ENCODE peak calls at places on chromosomes 7 and 10, in five cellular contexts. One of them, this sample, is unnamed.

GRCh38 chr10:69242844-69243212 is 22.7 kb downstream of the HKDC1 start:
- DNase-seq in B cell: no peak
- DNase-seq in stimulated activated CD8-positive, alpha-beta memory T cell treated with anti-CD3 and anti-CD28 coated beads, Interleukin-15, amount 100 ng/mL, for 24 hours: no peak
- DNase-seq in psoas muscle: no peak
- DNase-seq in stromal cell of bone marrow: no peak
- DNase-seq in this sample: no peak

GRCh38 chr10:114538544-114538906 is 119.5 kb downstream of the ABLIM1 start:
- DNase-seq in B cell: no peak
- DNase-seq in stimulated activated CD8-positive, alpha-beta memory T cell treated with anti-CD3 and anti-CD28 coated beads, Interleukin-15, amount 100 ng/mL, for 24 hours: no peak
- DNase-seq in psoas muscle: no peak
- DNase-seq in stromal cell of bone marrow: no peak
- DNase-seq in this sample: no peak

GRCh38 chr7:132906193-132906829 is 175.6 kb downstream of the CHCHD3 start:
- DNase-seq in B cell: no peak
- DNase-seq in stimulated activated CD8-positive, alpha-beta memory T cell treated with anti-CD3 and anti-CD28 coated beads, Interleukin-15, amount 100 ng/mL, for 24 hours: no peak
- DNase-seq in psoas muscle: no peak
- DNase-seq in stromal cell of bone marrow: no peak
- DNase-seq in this sample: no peak

GRCh38 chr7:66739953-66740301 is 606 bp upstream of the RABGEF1 start:
- DNase-seq in B cell: no peak
- DNase-seq in stimulated activated CD8-positive, alpha-beta memory T cell treated with anti-CD3 and anti-CD28 coated beads, Interleukin-15, amount 100 ng/mL, for 24 hours: no peak
- DNase-seq in psoas muscle: no peak
- DNase-seq in stromal cell of bone marrow: no peak
- DNase-seq in this sample: no peak

GRCh38 chr7:44221231-44221791 is 20.5 kb downstream of the YKT6 start:
- DNase-seq in B cell: no peak
- DNase-seq in stimulated activated CD8-positive, alpha-beta memory T cell treated with anti-CD3 and anti-CD28 coated beads, Interleukin-15, amount 100 ng/mL, for 24 hours: no peak
- DNase-seq in psoas muscle: peak; percentile 10
- DNase-seq in stromal cell of bone marrow: no peak
- DNase-seq in this sample: no peak

GRCh38 chr7:125878990-125879389 is 949.4 kb upstream of the POT1 start:
- DNase-seq in B cell: no peak
- DNase-seq in stimulated activated CD8-positive, alpha-beta memory T cell treated with anti-CD3 and anti-CD28 coated beads, Interleukin-15, amount 100 ng/mL, for 24 hours: no peak
- DNase-seq in psoas muscle: no peak
- DNase-seq in stromal cell of bone marrow: no peak
- DNase-seq in this sample: no peak

GRCh38 chr7:23490357-23491131 is 20.3 kb upstream of the IGF2BP3 start:
- DNase-seq in B cell: peak; percentile 85
- DNase-seq in stimulated activated CD8-positive, alpha-beta memory T cell treated with anti-CD3 and anti-CD28 coated beads, Interleukin-15, amount 100 ng/mL, for 24 hours: no peak
- DNase-seq in psoas muscle: peak; percentile 37
- DNase-seq in stromal cell of bone marrow: no peak
- DNase-seq in this sample: peak; percentile 65

GRCh38 chr7:93921607-93922446 is at the start of gene GNG11:
- DNase-seq in B cell: peak; percentile 35
- DNase-seq in stimulated activated CD8-positive, alpha-beta memory T cell treated with anti-CD3 and anti-CD28 coated beads, Interleukin-15, amount 100 ng/mL, for 24 hours: peak; percentile 3
- DNase-seq in psoas muscle: peak; percentile 84
- DNase-seq in stromal cell of bone marrow: peak; percentile 46
- DNase-seq in this sample: peak; percentile 38

GRCh38 chr7:92830047-92830446 is 6.3 kb downstream of the CDK6 start:
- DNase-seq in B cell: no peak
- DNase-seq in stimulated activated CD8-positive, alpha-beta memory T cell treated with anti-CD3 and anti-CD28 coated beads, Interleukin-15, amount 100 ng/mL, for 24 hours: no peak
- DNase-seq in psoas muscle: no peak
- DNase-seq in stromal cell of bone marrow: no peak
- DNase-seq in this sample: no peak

GRCh38 chr7:118243695-118244094 is 19.2 kb downstream of the ANKRD7 start:
- DNase-seq in B cell: no peak
- DNase-seq in stimulated activated CD8-positive, alpha-beta memory T cell treated with anti-CD3 and anti-CD28 coated beads, Interleukin-15, amount 100 ng/mL, for 24 hours: no peak
- DNase-seq in psoas muscle: no peak
- DNase-seq in stromal cell of bone marrow: no peak
- DNase-seq in this sample: no peak

GRCh38 chr7:98166668-98166970 is 44.6 kb upstream of the BHLHA15 start:
- DNase-seq in B cell: no peak
- DNase-seq in stimulated activated CD8-positive, alpha-beta memory T cell treated with anti-CD3 and anti-CD28 coated beads, Interleukin-15, amount 100 ng/mL, for 24 hours: no peak
- DNase-seq in psoas muscle: no peak
- DNase-seq in stromal cell of bone marrow: no peak
- DNase-seq in this sample: no peak

GRCh38 chr10:546971-547590 is 142.4 kb downstream of the DIP2C start:
- DNase-seq in B cell: no peak
- DNase-seq in stimulated activated CD8-positive, alpha-beta memory T cell treated with anti-CD3 and anti-CD28 coated beads, Interleukin-15, amount 100 ng/mL, for 24 hours: no peak
- DNase-seq in psoas muscle: no peak
- DNase-seq in stromal cell of bone marrow: no peak
- DNase-seq in this sample: no peak

GRCh38 chr10:49012603-49013002 is 73.0 kb upstream of the LRRC18 start:
- DNase-seq in B cell: no peak
- DNase-seq in stimulated activated CD8-positive, alpha-beta memory T cell treated with anti-CD3 and anti-CD28 coated beads, Interleukin-15, amount 100 ng/mL, for 24 hours: no peak
- DNase-seq in psoas muscle: no peak
- DNase-seq in stromal cell of bone marrow: no peak
- DNase-seq in this sample: no peak

GRCh38 chr7:33666526-33666925 is 238.8 kb upstream of the BMPER start:
- DNase-seq in B cell: no peak
- DNase-seq in stimulated activated CD8-positive, alpha-beta memory T cell treated with anti-CD3 and anti-CD28 coated beads, Interleukin-15, amount 100 ng/mL, for 24 hours: no peak
- DNase-seq in psoas muscle: no peak
- DNase-seq in stromal cell of bone marrow: no peak
- DNase-seq in this sample: no peak

GRCh38 chr7:17556247-17556646 is 257.8 kb downstream of the AHR start:
- DNase-seq in B cell: no peak
- DNase-seq in stimulated activated CD8-positive, alpha-beta memory T cell treated with anti-CD3 and anti-CD28 coated beads, Interleukin-15, amount 100 ng/mL, for 24 hours: no peak
- DNase-seq in psoas muscle: no peak
- DNase-seq in stromal cell of bone marrow: no peak
- DNase-seq in this sample: no peak

GRCh38 chr7:142445019-142445686 is 187.3 kb upstream of the PRSS58 start:
- DNase-seq in B cell: no peak
- DNase-seq in stimulated activated CD8-positive, alpha-beta memory T cell treated with anti-CD3 and anti-CD28 coated beads, Interleukin-15, amount 100 ng/mL, for 24 hours: no peak
- DNase-seq in psoas muscle: no peak
- DNase-seq in stromal cell of bone marrow: no peak
- DNase-seq in this sample: no peak

GRCh38 chr7:54278847-54279246 is 263.3 kb upstream of the VSTM2A start:
- DNase-seq in B cell: no peak
- DNase-seq in stimulated activated CD8-positive, alpha-beta memory T cell treated with anti-CD3 and anti-CD28 coated beads, Interleukin-15, amount 100 ng/mL, for 24 hours: no peak
- DNase-seq in psoas muscle: no peak
- DNase-seq in stromal cell of bone marrow: no peak
- DNase-seq in this sample: no peak

GRCh38 chr7:135210818-135211178 is 528 bp downstream of the WDR91 start:
- DNase-seq in B cell: no peak
- DNase-seq in stimulated activated CD8-positive, alpha-beta memory T cell treated with anti-CD3 and anti-CD28 coated beads, Interleukin-15, amount 100 ng/mL, for 24 hours: no peak
- DNase-seq in psoas muscle: no peak
- DNase-seq in stromal cell of bone marrow: no peak
- DNase-seq in this sample: no peak

GRCh38 chr10:79052311-79053080 is 16.3 kb upstream of the ZMIZ1 start:
- DNase-seq in B cell: peak; percentile 39
- DNase-seq in stimulated activated CD8-positive, alpha-beta memory T cell treated with anti-CD3 and anti-CD28 coated beads, Interleukin-15, amount 100 ng/mL, for 24 hours: no peak
- DNase-seq in psoas muscle: peak; percentile 9
- DNase-seq in stromal cell of bone marrow: no peak
- DNase-seq in this sample: no peak

GRCh38 chr7:99579956-99580777 is 17.9 kb upstream of the TMEM225B start:
- DNase-seq in B cell: peak; percentile 46
- DNase-seq in stimulated activated CD8-positive, alpha-beta memory T cell treated with anti-CD3 and anti-CD28 coated beads, Interleukin-15, amount 100 ng/mL, for 24 hours: no peak
- DNase-seq in psoas muscle: peak; percentile 38
- DNase-seq in stromal cell of bone marrow: peak; percentile 5
- DNase-seq in this sample: peak; percentile 29

GRCh38 chr7:39413866-39414668 is 152.1 kb upstream of the YAE1 start:
- DNase-seq in B cell: peak; percentile 57
- DNase-seq in stimulated activated CD8-positive, alpha-beta memory T cell treated with anti-CD3 and anti-CD28 coated beads, Interleukin-15, amount 100 ng/mL, for 24 hours: no peak
- DNase-seq in psoas muscle: peak; percentile 37
- DNase-seq in stromal cell of bone marrow: no peak
- DNase-seq in this sample: peak; percentile 76

GRCh38 chr7:75776295-75776971 is 4.4 kb upstream of the CCL26 start:
- DNase-seq in B cell: no peak
- DNase-seq in stimulated activated CD8-positive, alpha-beta memory T cell treated with anti-CD3 and anti-CD28 coated beads, Interleukin-15, amount 100 ng/mL, for 24 hours: no peak
- DNase-seq in psoas muscle: no peak
- DNase-seq in stromal cell of bone marrow: peak; percentile 87
- DNase-seq in this sample: no peak

GRCh38 chr7:117993377-117994003 is 120.2 kb upstream of the CTTNBP2 start:
- DNase-seq in B cell: no peak
- DNase-seq in stimulated activated CD8-positive, alpha-beta memory T cell treated with anti-CD3 and anti-CD28 coated beads, Interleukin-15, amount 100 ng/mL, for 24 hours: no peak
- DNase-seq in psoas muscle: no peak
- DNase-seq in stromal cell of bone marrow: no peak
- DNase-seq in this sample: peak; percentile 9

GRCh38 chr10:70590663-70591416 is 11.7 kb downstream of the PRF1 start:
- DNase-seq in B cell: no peak
- DNase-seq in stimulated activated CD8-positive, alpha-beta memory T cell treated with anti-CD3 and anti-CD28 coated beads, Interleukin-15, amount 100 ng/mL, for 24 hours: no peak
- DNase-seq in psoas muscle: no peak
- DNase-seq in stromal cell of bone marrow: no peak
- DNase-seq in this sample: no peak

GRCh38 chr7:45153238-45153637 is 4.4 kb upstream of the RAMP3 start:
- DNase-seq in B cell: no peak
- DNase-seq in stimulated activated CD8-positive, alpha-beta memory T cell treated with anti-CD3 and anti-CD28 coated beads, Interleukin-15, amount 100 ng/mL, for 24 hours: no peak
- DNase-seq in psoas muscle: no peak
- DNase-seq in stromal cell of bone marrow: no peak
- DNase-seq in this sample: no peak

GRCh38 chr7:40009301-40009700 is 59.2 kb downstream of the CDK13 start:
- DNase-seq in B cell: no peak
- DNase-seq in stimulated activated CD8-positive, alpha-beta memory T cell treated with anti-CD3 and anti-CD28 coated beads, Interleukin-15, amount 100 ng/mL, for 24 hours: no peak
- DNase-seq in psoas muscle: no peak
- DNase-seq in stromal cell of bone marrow: no peak
- DNase-seq in this sample: no peak

GRCh38 chr10:110356628-110357245 is 52.0 kb upstream of the SMNDC1 start:
- DNase-seq in B cell: peak; percentile 74
- DNase-seq in stimulated activated CD8-positive, alpha-beta memory T cell treated with anti-CD3 and anti-CD28 coated beads, Interleukin-15, amount 100 ng/mL, for 24 hours: no peak
- DNase-seq in psoas muscle: no peak
- DNase-seq in stromal cell of bone marrow: peak; percentile 13
- DNase-seq in this sample: peak; percentile 86

GRCh38 chr7:159218216-159219006 is 73.7 kb upstream of the VIPR2 start:
- DNase-seq in B cell: no peak
- DNase-seq in stimulated activated CD8-positive, alpha-beta memory T cell treated with anti-CD3 and anti-CD28 coated beads, Interleukin-15, amount 100 ng/mL, for 24 hours: no peak
- DNase-seq in psoas muscle: no peak
- DNase-seq in stromal cell of bone marrow: no peak
- DNase-seq in this sample: no peak

GRCh38 chr10:35276918-35277317 is 59.4 kb upstream of the CCNY start:
- DNase-seq in B cell: no peak
- DNase-seq in stimulated activated CD8-positive, alpha-beta memory T cell treated with anti-CD3 and anti-CD28 coated beads, Interleukin-15, amount 100 ng/mL, for 24 hours: no peak
- DNase-seq in psoas muscle: no peak
- DNase-seq in stromal cell of bone marrow: no peak
- DNase-seq in this sample: no peak

GRCh38 chr10:77173615-77174461 is 463.8 kb downstream of the KCNMA1 start:
- DNase-seq in B cell: peak; percentile 52
- DNase-seq in stimulated activated CD8-positive, alpha-beta memory T cell treated with anti-CD3 and anti-CD28 coated beads, Interleukin-15, amount 100 ng/mL, for 24 hours: peak; percentile 48
- DNase-seq in psoas muscle: peak; percentile 72
- DNase-seq in stromal cell of bone marrow: peak; percentile 72
- DNase-seq in this sample: no peak

GRCh38 chr10:33240931-33241330 is 93.5 kb downstream of the NRP1 start:
- DNase-seq in B cell: no peak
- DNase-seq in stimulated activated CD8-positive, alpha-beta memory T cell treated with anti-CD3 and anti-CD28 coated beads, Interleukin-15, amount 100 ng/mL, for 24 hours: no peak
- DNase-seq in psoas muscle: no peak
- DNase-seq in stromal cell of bone marrow: peak; percentile 37
- DNase-seq in this sample: no peak

GRCh38 chr10:8112230-8112915 is 57.9 kb downstream of the GATA3 start:
- DNase-seq in B cell: no peak
- DNase-seq in stimulated activated CD8-positive, alpha-beta memory T cell treated with anti-CD3 and anti-CD28 coated beads, Interleukin-15, amount 100 ng/mL, for 24 hours: no peak
- DNase-seq in psoas muscle: no peak
- DNase-seq in stromal cell of bone marrow: no peak
- DNase-seq in this sample: no peak

GRCh38 chr7:25512051-25512450 is 283.8 kb upstream of the NPVF start:
- DNase-seq in B cell: no peak
- DNase-seq in stimulated activated CD8-positive, alpha-beta memory T cell treated with anti-CD3 and anti-CD28 coated beads, Interleukin-15, amount 100 ng/mL, for 24 hours: no peak
- DNase-seq in psoas muscle: no peak
- DNase-seq in stromal cell of bone marrow: no peak
- DNase-seq in this sample: no peak

GRCh38 chr10:50605280-50606270 is 18.2 kb downstream of the SGMS1 start:
- DNase-seq in B cell: no peak
- DNase-seq in stimulated activated CD8-positive, alpha-beta memory T cell treated with anti-CD3 and anti-CD28 coated beads, Interleukin-15, amount 100 ng/mL, for 24 hours: no peak
- DNase-seq in psoas muscle: peak; percentile 22
- DNase-seq in stromal cell of bone marrow: peak; percentile 65
- DNase-seq in this sample: peak; percentile 7

GRCh38 chr7:132034748-132035416 is 478.5 kb upstream of the PODXL start:
- DNase-seq in B cell: no peak
- DNase-seq in stimulated activated CD8-positive, alpha-beta memory T cell treated with anti-CD3 and anti-CD28 coated beads, Interleukin-15, amount 100 ng/mL, for 24 hours: no peak
- DNase-seq in psoas muscle: no peak
- DNase-seq in stromal cell of bone marrow: no peak
- DNase-seq in this sample: no peak

This sample was measured in GM06990.